ENCODE peak calls at places on chromosomes 11 and 22, in ten cellular contexts. One of them, this sample, is unnamed.

GRCh38 chr11:33089776-33090175 is 50.4 kb downstream of the TCP11L1 start:
- DNase-seq in substantia nigra: no peak
- DNase-seq in GF-D8: no peak
- DNase-seq in stimulated activated CD4-positive, alpha-beta T cell treated with anti-CD3 and anti-CD28 coated beads, Interleukin-4, amount 100 ng/mL, for 48 hours: no peak
- DNase-seq in activated CD4-positive, alpha-beta T cell treated with anti-CD3 and anti-CD28 coated beads, Interleukin-2, amount 50 U/mL, for 4 hours: no peak
- DNase-seq in stimulated activated CD8-positive, alpha-beta memory T cell treated with anti-CD3 and anti-CD28 coated beads, Interleukin-12 subunit alpha, Interleukin-12 subunit beta, amount 100 ng/mL, for 4 hours: no peak
- DNase-seq in midbrain: no peak
- DNase-seq in CD4-positive, CD25-positive, alpha-beta regulatory T cell: no peak
- DNase-seq in NCI-H2171 treated with DMSO at 0.1 percent for 48 hours: peak; percentile 44
- DNase-seq in WTC11: no peak
- DNase-seq in this sample: no peak

GRCh38 chr11:45761659-45762058 is 43.3 kb upstream of the SLC35C1 start:
- DNase-seq in activated CD4-positive, alpha-beta T cell treated with anti-CD3 and anti-CD28 coated beads, Interleukin-2, amount 50 U/mL, for 4 hours: no peak
- DNase-seq in WTC11: no peak
- DNase-seq in GF-D8: no peak
- DNase-seq in substantia nigra: no peak
- DNase-seq in CD4-positive, CD25-positive, alpha-beta regulatory T cell: no peak
- DNase-seq in NCI-H2171 treated with DMSO at 0.1 percent for 48 hours: no peak
- DNase-seq in stimulated activated CD8-positive, alpha-beta memory T cell treated with anti-CD3 and anti-CD28 coated beads, Interleukin-12 subunit alpha, Interleukin-12 subunit beta, amount 100 ng/mL, for 4 hours: no peak
- DNase-seq in stimulated activated CD4-positive, alpha-beta T cell treated with anti-CD3 and anti-CD28 coated beads, Interleukin-4, amount 100 ng/mL, for 48 hours: no peak
- DNase-seq in midbrain: no peak
- DNase-seq in this sample: no peak

GRCh38 chr22:17772963-17773605 is 1.2 kb downstream of the BID start:
- DNase-seq in CD4-positive, CD25-positive, alpha-beta regulatory T cell: no peak
- DNase-seq in activated CD4-positive, alpha-beta T cell treated with anti-CD3 and anti-CD28 coated beads, Interleukin-2, amount 50 U/mL, for 4 hours: no peak
- DNase-seq in substantia nigra: no peak
- DNase-seq in stimulated activated CD8-positive, alpha-beta memory T cell treated with anti-CD3 and anti-CD28 coated beads, Interleukin-12 subunit alpha, Interleukin-12 subunit beta, amount 100 ng/mL, for 4 hours: no peak
- DNase-seq in WTC11: no peak
- DNase-seq in midbrain: no peak
- DNase-seq in NCI-H2171 treated with DMSO at 0.1 percent for 48 hours: no peak
- DNase-seq in GF-D8: no peak
- DNase-seq in stimulated activated CD4-positive, alpha-beta T cell treated with anti-CD3 and anti-CD28 coated beads, Interleukin-4, amount 100 ng/mL, for 48 hours: no peak
- DNase-seq in this sample: no peak

GRCh38 chr11:76835928-76836612 is 24.6 kb upstream of the ACER3 start:
- DNase-seq in activated CD4-positive, alpha-beta T cell treated with anti-CD3 and anti-CD28 coated beads, Interleukin-2, amount 50 U/mL, for 4 hours: no peak
- DNase-seq in GF-D8: no peak
- DNase-seq in midbrain: no peak
- DNase-seq in WTC11: no peak
- DNase-seq in NCI-H2171 treated with DMSO at 0.1 percent for 48 hours: peak; percentile 13
- DNase-seq in substantia nigra: no peak
- DNase-seq in stimulated activated CD4-positive, alpha-beta T cell treated with anti-CD3 and anti-CD28 coated beads, Interleukin-4, amount 100 ng/mL, for 48 hours: no peak
- DNase-seq in stimulated activated CD8-positive, alpha-beta memory T cell treated with anti-CD3 and anti-CD28 coated beads, Interleukin-12 subunit alpha, Interleukin-12 subunit beta, amount 100 ng/mL, for 4 hours: no peak
- DNase-seq in CD4-positive, CD25-positive, alpha-beta regulatory T cell: no peak
- DNase-seq in this sample: no peak

GRCh38 chr22:22908495-22908861 is 20.9 kb downstream of the IGLL5 start:
- DNase-seq in NCI-H2171 treated with DMSO at 0.1 percent for 48 hours: no peak
- DNase-seq in activated CD4-positive, alpha-beta T cell treated with anti-CD3 and anti-CD28 coated beads, Interleukin-2, amount 50 U/mL, for 4 hours: no peak
- DNase-seq in stimulated activated CD8-positive, alpha-beta memory T cell treated with anti-CD3 and anti-CD28 coated beads, Interleukin-12 subunit alpha, Interleukin-12 subunit beta, amount 100 ng/mL, for 4 hours: no peak
- DNase-seq in stimulated activated CD4-positive, alpha-beta T cell treated with anti-CD3 and anti-CD28 coated beads, Interleukin-4, amount 100 ng/mL, for 48 hours: no peak
- DNase-seq in substantia nigra: no peak
- DNase-seq in CD4-positive, CD25-positive, alpha-beta regulatory T cell: no peak
- DNase-seq in midbrain: no peak
- DNase-seq in GF-D8: no peak
- DNase-seq in WTC11: no peak
- DNase-seq in this sample: no peak

GRCh38 chr11:35598254-35599125 is 19.8 kb upstream of the FJX1 start:
- DNase-seq in NCI-H2171 treated with DMSO at 0.1 percent for 48 hours: no peak
- DNase-seq in activated CD4-positive, alpha-beta T cell treated with anti-CD3 and anti-CD28 coated beads, Interleukin-2, amount 50 U/mL, for 4 hours: no peak
- DNase-seq in stimulated activated CD4-positive, alpha-beta T cell treated with anti-CD3 and anti-CD28 coated beads, Interleukin-4, amount 100 ng/mL, for 48 hours: no peak
- DNase-seq in CD4-positive, CD25-positive, alpha-beta regulatory T cell: no peak
- DNase-seq in WTC11: no peak
- DNase-seq in GF-D8: no peak
- DNase-seq in midbrain: no peak
- DNase-seq in substantia nigra: no peak
- DNase-seq in stimulated activated CD8-positive, alpha-beta memory T cell treated with anti-CD3 and anti-CD28 coated beads, Interleukin-12 subunit alpha, Interleukin-12 subunit beta, amount 100 ng/mL, for 4 hours: no peak
- DNase-seq in this sample: no peak

GRCh38 chr22:27663812-27664211 is 137.7 kb downstream of the MN1 start:
- DNase-seq in stimulated activated CD8-positive, alpha-beta memory T cell treated with anti-CD3 and anti-CD28 coated beads, Interleukin-12 subunit alpha, Interleukin-12 subunit beta, amount 100 ng/mL, for 4 hours: no peak
- DNase-seq in substantia nigra: no peak
- DNase-seq in NCI-H2171 treated with DMSO at 0.1 percent for 48 hours: peak; percentile 52
- DNase-seq in stimulated activated CD4-positive, alpha-beta T cell treated with anti-CD3 and anti-CD28 coated beads, Interleukin-4, amount 100 ng/mL, for 48 hours: no peak
- DNase-seq in CD4-positive, CD25-positive, alpha-beta regulatory T cell: no peak
- DNase-seq in GF-D8: no peak
- DNase-seq in activated CD4-positive, alpha-beta T cell treated with anti-CD3 and anti-CD28 coated beads, Interleukin-2, amount 50 U/mL, for 4 hours: no peak
- DNase-seq in WTC11: no peak
- DNase-seq in midbrain: no peak
- DNase-seq in this sample: no peak

GRCh38 chr11:12668166-12668565 is 6.1 kb upstream of the TEAD1 start:
- DNase-seq in activated CD4-positive, alpha-beta T cell treated with anti-CD3 and anti-CD28 coated beads, Interleukin-2, amount 50 U/mL, for 4 hours: no peak
- DNase-seq in WTC11: no peak
- DNase-seq in stimulated activated CD4-positive, alpha-beta T cell treated with anti-CD3 and anti-CD28 coated beads, Interleukin-4, amount 100 ng/mL, for 48 hours: no peak
- DNase-seq in stimulated activated CD8-positive, alpha-beta memory T cell treated with anti-CD3 and anti-CD28 coated beads, Interleukin-12 subunit alpha, Interleukin-12 subunit beta, amount 100 ng/mL, for 4 hours: no peak
- DNase-seq in midbrain: no peak
- DNase-seq in GF-D8: no peak
- DNase-seq in CD4-positive, CD25-positive, alpha-beta regulatory T cell: no peak
- DNase-seq in NCI-H2171 treated with DMSO at 0.1 percent for 48 hours: no peak
- DNase-seq in substantia nigra: no peak
- DNase-seq in this sample: no peak

GRCh38 chr11:112437096-112437495 is 176.4 kb upstream of the PLET1 start:
- DNase-seq in activated CD4-positive, alpha-beta T cell treated with anti-CD3 and anti-CD28 coated beads, Interleukin-2, amount 50 U/mL, for 4 hours: no peak
- DNase-seq in midbrain: no peak
- DNase-seq in substantia nigra: no peak
- DNase-seq in stimulated activated CD8-positive, alpha-beta memory T cell treated with anti-CD3 and anti-CD28 coated beads, Interleukin-12 subunit alpha, Interleukin-12 subunit beta, amount 100 ng/mL, for 4 hours: no peak
- DNase-seq in GF-D8: no peak
- DNase-seq in CD4-positive, CD25-positive, alpha-beta regulatory T cell: no peak
- DNase-seq in stimulated activated CD4-positive, alpha-beta T cell treated with anti-CD3 and anti-CD28 coated beads, Interleukin-4, amount 100 ng/mL, for 48 hours: no peak
- DNase-seq in NCI-H2171 treated with DMSO at 0.1 percent for 48 hours: no peak
- DNase-seq in WTC11: no peak
- DNase-seq in this sample: no peak

GRCh38 chr22:24207264-24208011 is 26.2 kb downstream of the SUSD2 start:
- DNase-seq in activated CD4-positive, alpha-beta T cell treated with anti-CD3 and anti-CD28 coated beads, Interleukin-2, amount 50 U/mL, for 4 hours: no peak
- DNase-seq in WTC11: no peak
- DNase-seq in stimulated activated CD8-positive, alpha-beta memory T cell treated with anti-CD3 and anti-CD28 coated beads, Interleukin-12 subunit alpha, Interleukin-12 subunit beta, amount 100 ng/mL, for 4 hours: no peak
- DNase-seq in stimulated activated CD4-positive, alpha-beta T cell treated with anti-CD3 and anti-CD28 coated beads, Interleukin-4, amount 100 ng/mL, for 48 hours: no peak
- DNase-seq in midbrain: no peak
- DNase-seq in GF-D8: peak; percentile 33
- DNase-seq in CD4-positive, CD25-positive, alpha-beta regulatory T cell: no peak
- DNase-seq in substantia nigra: no peak
- DNase-seq in NCI-H2171 treated with DMSO at 0.1 percent for 48 hours: no peak
- DNase-seq in this sample: no peak

GRCh38 chr11:19753451-19754041 is 40.9 kb downstream of the NAV2 start:
- DNase-seq in stimulated activated CD8-positive, alpha-beta memory T cell treated with anti-CD3 and anti-CD28 coated beads, Interleukin-12 subunit alpha, Interleukin-12 subunit beta, amount 100 ng/mL, for 4 hours: no peak
- DNase-seq in GF-D8: no peak
- DNase-seq in WTC11: no peak
- DNase-seq in stimulated activated CD4-positive, alpha-beta T cell treated with anti-CD3 and anti-CD28 coated beads, Interleukin-4, amount 100 ng/mL, for 48 hours: no peak
- DNase-seq in NCI-H2171 treated with DMSO at 0.1 percent for 48 hours: no peak
- DNase-seq in substantia nigra: no peak
- DNase-seq in CD4-positive, CD25-positive, alpha-beta regulatory T cell: no peak
- DNase-seq in activated CD4-positive, alpha-beta T cell treated with anti-CD3 and anti-CD28 coated beads, Interleukin-2, amount 50 U/mL, for 4 hours: no peak
- DNase-seq in midbrain: no peak
- DNase-seq in this sample: no peak

GRCh38 chr11:128448487-128448886 is 138.9 kb downstream of the ETS1 start:
- DNase-seq in stimulated activated CD4-positive, alpha-beta T cell treated with anti-CD3 and anti-CD28 coated beads, Interleukin-4, amount 100 ng/mL, for 48 hours: no peak
- DNase-seq in substantia nigra: no peak
- DNase-seq in activated CD4-positive, alpha-beta T cell treated with anti-CD3 and anti-CD28 coated beads, Interleukin-2, amount 50 U/mL, for 4 hours: no peak
- DNase-seq in WTC11: no peak
- DNase-seq in GF-D8: no peak
- DNase-seq in NCI-H2171 treated with DMSO at 0.1 percent for 48 hours: no peak
- DNase-seq in CD4-positive, CD25-positive, alpha-beta regulatory T cell: peak; percentile 11
- DNase-seq in stimulated activated CD8-positive, alpha-beta memory T cell treated with anti-CD3 and anti-CD28 coated beads, Interleukin-12 subunit alpha, Interleukin-12 subunit beta, amount 100 ng/mL, for 4 hours: no peak
- DNase-seq in midbrain: no peak
- DNase-seq in this sample: no peak

This sample was measured in activated gamma-delta T cell treated with anti-CD3 and anti-CD28 coated beads, Interleukin-2, amount 50 U/mL, for 16 hours.